ENCODE peak calls at places on chromosome 16, in four cellular contexts. R is H54, G is ecto neural progenitor cell, X is GM04504. K is an unnamed sample.

GRCh38 chr16:3173892-3174617 is 13.9 kb upstream of the OR1F1 start:
- DNase-seq in R (peak), G (peak), X (no peak), K (no peak)

GRCh38 chr16:70508752-70509151 is 14.6 kb downstream of the COG4 start:
- DNase-seq in R (no peak), G (no peak), X (no peak), K (no peak)

GRCh38 chr16:89924298-89924924 is 1.3 kb downstream of the TUBB3 start:
- DNase-seq in R (no peak), G (peak), X (no peak), K (no peak)

GRCh38 chr16:85310868-85311585 is 198.8 kb upstream of the CIBAR2 start:
- DNase-seq in R (no peak), G (no peak), X (no peak), K (no peak)

GRCh38 chr16:81600275-81600674 is 155.7 kb downstream of the CMIP start:
- DNase-seq in R (peak), G (no peak), X (no peak), K (no peak)

GRCh38 chr16:23967018-23967417 is 131.2 kb downstream of the PRKCB start:
- DNase-seq in R (no peak), G (no peak), X (no peak), K (no peak)

GRCh38 chr16:17345043-17345442 is 125.7 kb downstream of the XYLT1 start:
- DNase-seq in R (no peak), G (no peak), X (no peak), K (no peak)

GRCh38 chr16:9612267-9612666 is 520.8 kb downstream of the HAPSTR1 start:
- DNase-seq in R (no peak), G (no peak), X (no peak), K (no peak)

GRCh38 chr16:48511071-48511540 is 98.9 kb downstream of the N4BP1 start:
- DNase-seq in R (no peak), G (no peak), X (peak), K (no peak)

GRCh38 chr16:27234603-27235002 is 31.3 kb downstream of the KDM8 start:
- DNase-seq in R (no peak), G (no peak), X (no peak), K (no peak)

GRCh38 chr16:57574086-57574485 is 31.6 kb downstream of the ADGRG5 start:
- DNase-seq in R (no peak), G (no peak), X (no peak), K (no peak)

GRCh38 chr16:48526958-48527331 is 83.0 kb downstream of the N4BP1 start:
- DNase-seq in R (no peak), G (no peak), X (no peak), K (no peak)

GRCh38 chr16:89020068-89020924 is 43.3 kb upstream of the CBFA2T3 start:
- DNase-seq in R (no peak), G (no peak), X (no peak), K (no peak)

GRCh38 chr16:80009971-80010659 is 409.6 kb upstream of the MAF start:
- DNase-seq in R (no peak), G (no peak), X (no peak), K (no peak)

GRCh38 chr16:22296225-22297113 is 740 bp upstream of the POLR3E start:
- DNase-seq in R (peak), G (no peak), X (no peak), K (no peak)

GRCh38 chr16:49754495-49755290 is 101.2 kb downstream of the ZNF423 start:
- DNase-seq in R (no peak), G (no peak), X (no peak), K (no peak)

GRCh38 chr16:57304169-57305061 is 19.9 kb upstream of the PLLP start:
- DNase-seq in R (peak), G (no peak), X (peak), K (no peak)

GRCh38 chr16:977896-978295 is 3.7 kb upstream of the SOX8 start:
- DNase-seq in R (no peak), G (no peak), X (no peak), K (no peak)

GRCh38 chr16:50547944-50548658 is at the start of gene NKD1:
- DNase-seq in R (peak), G (peak), X (no peak), K (no peak)

GRCh38 chr16:66278111-66278531 is 88.4 kb upstream of the CDH5 start:
- DNase-seq in R (no peak), G (peak), X (no peak), K (peak)

GRCh38 chr16:77434365-77435239 is at the start of gene ADAMTS18:
- DNase-seq in R (no peak), G (peak), X (no peak), K (no peak)

GRCh38 chr16:85611455-85612190 is 1.5 kb upstream of the GSE1 start:
- DNase-seq in R (peak), G (peak), X (peak), K (no peak)

GRCh38 chr16:68298907-68299515 is 11.7 kb downstream of the SLC7A6OS start:
- DNase-seq in R (no peak), G (peak), X (peak), K (no peak)

GRCh38 chr16:4700997-4701743 is 7.8 kb downstream of the NUDT16L1 start:
- DNase-seq in R (no peak), G (no peak), X (no peak), K (no peak)

K was measured in vagina.